ENCODE peak calls at places on chromosomes 6 and 20, in eight cellular contexts. X, J, V, N, S, L, Y and W are unnamed samples. For H3K4me1, the result is how much of the 10 kb centered on the place peaks cover.

GRCh38 chr6:90305800-90306448 is 9.3 kb upstream of the BACH2 start:
- ATAC-seq in L (no peak), S (no peak), N (no peak), X (no peak), J (no peak), Y (no peak), V (no peak), W (no peak)

GRCh38 chr6:130033999-130034814 is 15.8 kb downstream of the L3MBTL3 start:
- ATAC-seq in X (peak), J (peak), V (no peak), L (no peak), S (peak), N (no peak), Y (peak), W (no peak)

GRCh38 chr6:89471287-89471867 is 38.4 kb downstream of the ANKRD6 start:
- ATAC-seq in J (no peak), N (no peak), S (no peak), V (no peak), X (no peak), Y (no peak), L (no peak), W (no peak)

GRCh38 chr6:99187429-99187828 is 162.0 kb downstream of the FAXC start:
- ATAC-seq in S (no peak), X (no peak), V (no peak), N (no peak), L (peak), Y (peak), J (no peak), W (no peak)

GRCh38 chr6:38990475-38990874 is 58.1 kb upstream of the GLP1R start:
- ATAC-seq in J (no peak), V (no peak), X (no peak), N (no peak), Y (no peak), S (no peak), L (no peak), W (no peak)

GRCh38 chr6:7650876-7651275 is 60.9 kb downstream of the SNRNP48 start:
- ATAC-seq in N (no peak), L (no peak), X (no peak), J (no peak), Y (no peak), V (no peak), S (no peak), W (no peak)

GRCh38 chr20:46694484-46694883 is 5.2 kb upstream of the TP53RK start:
- ATAC-seq in V (no peak), X (peak), J (peak), N (no peak), Y (no peak), L (peak), S (no peak), W (peak)

GRCh38 chr6:138397128-138397814 is 6.8 kb upstream of the HEBP2 start:
- ATAC-seq in L (no peak), S (no peak), Y (no peak), X (no peak), V (no peak), J (no peak), N (no peak), W (no peak)

GRCh38 chr6:124868476-124868875 is 93.8 kb upstream of the RNF217 start:
- ATAC-seq in S (peak), Y (peak), V (no peak), J (no peak), N (no peak), L (no peak), X (no peak), W (no peak)

GRCh38 chr20:63978319-63979220 is 872 bp downstream of the SAMD10 start:
- ATAC-seq in X (peak), V (peak), J (peak), S (peak), N (peak), Y (no peak), L (peak), W (peak)

GRCh38 chr20:35981969-35982368 is 13.6 kb downstream of the CNBD2 start:
- ATAC-seq in V (peak), N (no peak), X (peak), S (no peak), Y (no peak), J (peak), L (peak), W (no peak)

GRCh38 chr6:78910611-78911134 is 43.3 kb downstream of the IRAK1BP1 start:
- ATAC-seq in J (peak), L (peak), Y (peak), N (peak), X (no peak), V (no peak), S (no peak), W (no peak)

GRCh38 chr20:49880177-49880576 is 35.2 kb downstream of the SPATA2 start:
- ATAC-seq in S (peak), N (no peak), Y (no peak), V (no peak), L (no peak), J (no peak), X (no peak), W (no peak)

GRCh38 chr20:50304883-50305635 is 114.4 kb downstream of the CEBPB start:
- ATAC-seq in Y (no peak), X (no peak), L (peak), S (no peak), V (peak), J (no peak), N (no peak), W (peak)

GRCh38 chr6:11802886-11803595 is 24.4 kb upstream of the ADTRP start:
- ATAC-seq in L (peak), J (no peak), Y (no peak), N (no peak), X (no peak), V (no peak), S (no peak), W (no peak)

GRCh38 chr20:33897313-33897912 is 86.3 kb downstream of the CHMP4B start:
- ATAC-seq in V (peak), J (no peak), N (no peak), S (peak), L (no peak), Y (no peak), X (peak), W (no peak)

GRCh38 chr20:34362502-34363061 is 491 bp upstream of the ITCH start:
- ATAC-seq in X (peak), J (peak), N (no peak), S (no peak), V (peak), Y (no peak), L (no peak), W (no peak)

GRCh38 chr6:110813338-110813737 is 1.9 kb downstream of the CDK19 start:
- ATAC-seq in S (no peak), N (no peak), V (no peak), X (no peak), L (no peak), Y (no peak), J (no peak), W (no peak)

GRCh38 chr20:17768267-17768666 is 68.5 kb downstream of the BANF2 start:
- ATAC-seq in L (peak), J (no peak), S (no peak), V (no peak), X (peak), Y (no peak), N (no peak), W (no peak)

GRCh38 chr6:3526962-3527796 is 70.3 kb upstream of the SLC22A23 start:
- ATAC-seq in Y (peak), L (peak), J (no peak), S (no peak), N (peak), X (no peak), V (peak), W (no peak)

GRCh38 chr6:108574457-108575149 is 13.9 kb downstream of the FOXO3 start:
- ATAC-seq in Y (no peak), J (no peak), N (no peak), X (no peak), V (no peak), L (peak), S (no peak), W (no peak)

GRCh38 chr20:40604416-40604815 is 84.6 kb downstream of the MAFB start:
- ATAC-seq in N (peak), S (no peak), Y (peak), V (no peak), L (no peak), J (no peak), X (no peak), W (no peak)

GRCh38 chr20:32297439-32297838 is 20.0 kb downstream of the KIF3B start:
- ATAC-seq in X (no peak), N (no peak), L (no peak), Y (no peak), J (no peak), V (no peak), S (no peak), W (no peak)

GRCh38 chr6:114297135-114297534 is 45.7 kb downstream of the HS3ST5 start:
- ATAC-seq in X (no peak), S (no peak), N (no peak), L (no peak), J (no peak), V (no peak), Y (no peak), W (no peak)

GRCh38 chr6:118860880-118861279 is 33.1 kb upstream of the ASF1A start:
- ATAC-seq in L (no peak), J (no peak), X (peak), S (no peak), N (no peak), Y (no peak), V (peak), W (no peak)

GRCh38 chr6:85632164-85632942 is 10.3 kb downstream of the SYNCRIP start:
- ATAC-seq in Y (no peak), V (no peak), N (no peak), L (no peak), X (no peak), J (no peak), S (no peak), W (no peak)

DNA sequence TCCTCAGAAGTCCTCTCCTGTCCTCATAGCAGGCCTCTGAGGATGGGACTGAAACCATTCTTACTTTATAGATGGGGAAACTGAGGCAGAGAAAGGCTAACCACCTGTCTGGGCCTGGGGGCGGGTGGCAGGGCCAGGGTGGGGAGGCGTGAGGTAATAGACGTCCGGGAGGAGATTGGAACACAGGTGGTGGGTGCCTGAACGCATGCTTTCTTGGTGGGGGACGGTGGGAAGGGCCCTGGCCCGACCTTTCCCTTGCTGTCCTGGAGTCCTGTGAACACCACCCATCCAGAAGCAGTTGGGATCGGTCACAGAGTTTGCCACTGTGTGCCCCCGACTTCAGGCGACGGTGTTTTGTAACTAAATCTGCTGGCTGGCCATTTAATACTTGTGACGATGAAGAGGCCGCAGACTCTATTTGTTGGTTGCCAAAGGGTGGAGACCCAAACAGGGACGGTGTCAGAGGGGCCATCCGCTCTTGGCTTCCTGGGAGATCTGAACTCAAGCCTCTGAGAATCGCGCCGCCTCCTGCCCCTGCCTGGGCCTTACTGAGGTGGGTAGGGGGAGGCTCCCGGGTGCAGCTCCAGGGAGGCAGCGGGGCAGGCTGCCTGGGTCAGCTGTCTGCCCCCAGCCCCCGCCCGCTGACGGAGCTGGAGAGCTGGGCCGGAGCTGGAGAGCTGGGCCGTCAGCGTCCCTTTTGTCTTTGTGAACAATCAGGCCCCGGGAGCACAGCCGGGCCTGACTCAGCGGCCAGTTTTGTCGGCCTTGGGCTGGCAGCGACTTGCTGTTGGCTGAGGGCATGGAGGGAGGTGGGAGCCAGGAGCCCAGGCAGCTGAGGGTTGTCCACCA is 4.1 kb downstream of the RBM38 start:
- ATAC-seq in S (no peak), L (no peak), J (no peak), N (peak), Y (no peak), V (no peak), X (no peak), W (peak)
- H3K4me1 ChIP-seq in S (under half), L (half or more), J (half or more), N (under half), Y (under half), V (under half), X (under half), W (half or more)

GRCh38 chr6:150667977-150668716 is 68.5 kb downstream of the PLEKHG1 start:
- ATAC-seq in V (peak), J (peak), N (peak), S (no peak), L (peak), X (peak), Y (peak), W (peak)

GRCh38 chr6:150673720-150674361 is 74.2 kb downstream of the PLEKHG1 start:
- ATAC-seq in S (no peak), N (no peak), V (no peak), X (no peak), J (no peak), L (peak), Y (no peak), W (no peak)

GRCh38 chr6:150672792-150673191 is 73.1 kb downstream of the PLEKHG1 start:
- ATAC-seq in S (no peak), L (no peak), J (no peak), X (no peak), N (no peak), Y (no peak), V (no peak), W (no peak)

GRCh38 chr6:150668882-150669476 is 69.3 kb downstream of the PLEKHG1 start:
- ATAC-seq in J (no peak), Y (no peak), X (peak), V (peak), L (no peak), S (no peak), N (no peak), W (no peak)

GRCh38 chr6:150670311-150670710 is 70.6 kb downstream of the PLEKHG1 start:
- ATAC-seq in N (no peak), S (no peak), V (no peak), X (no peak), J (no peak), L (no peak), Y (no peak), W (no peak)
- TF ChIP-seq CTCF in N (no peak), S (peak), V (no peak), X (peak), J (no peak), L (no peak), Y (no peak), W (no peak)

GRCh38 chr6:29016559-29017427 is 11.7 kb upstream of the ZNF311 start:
- ATAC-seq in S (peak), V (peak), N (peak), Y (peak), J (peak), X (peak), L (peak), W (peak)
- H3K27ac ChIP-seq in S (no peak), V (peak), N (peak), Y (no peak), J (no peak), X (no peak), L (no peak), W (peak)

DNA sequence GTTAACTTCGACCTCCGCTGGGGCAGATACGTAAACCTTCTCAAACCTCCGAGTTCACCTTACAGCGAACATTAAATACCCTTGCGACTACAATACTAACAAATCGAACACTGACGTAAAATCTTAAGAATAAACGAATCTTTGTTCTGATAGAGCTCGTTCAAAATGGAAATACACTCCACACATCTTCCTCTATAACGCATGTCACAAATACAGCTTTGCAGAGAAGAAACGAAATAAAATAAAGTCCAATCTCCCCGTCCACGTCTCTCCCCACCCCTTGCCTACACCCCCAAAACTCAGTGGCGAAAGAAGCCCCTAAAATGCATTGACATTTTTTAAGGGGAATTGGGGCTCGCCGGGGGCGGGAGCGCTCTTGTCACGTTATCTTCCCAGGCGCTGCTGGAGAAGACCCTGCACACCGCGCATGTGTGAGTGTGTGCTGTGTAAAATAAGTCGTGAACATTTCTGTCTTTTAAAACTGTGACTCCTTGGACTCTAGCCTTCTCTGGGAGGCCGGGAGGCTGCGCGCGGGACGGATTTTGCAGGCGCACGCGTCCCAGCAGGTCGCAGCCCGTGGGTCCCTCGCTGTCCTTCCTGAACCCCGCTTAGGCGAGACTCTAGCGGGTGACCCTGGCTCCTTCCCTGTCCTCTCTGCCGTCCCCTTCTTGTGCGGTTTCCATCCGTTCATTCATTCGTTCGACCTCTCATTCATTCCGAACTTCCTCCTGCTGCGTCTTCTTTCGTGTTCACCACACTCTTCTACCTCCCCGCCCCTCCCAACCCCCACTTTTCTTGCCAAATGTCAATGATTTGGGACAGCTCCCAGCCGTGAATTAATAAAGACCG is 2.4 kb downstream of the NRN1 start:
- ATAC-seq in N (no peak), X (no peak), S (no peak), V (no peak), Y (no peak), J (no peak), L (no peak), W (no peak)
- H3K4me1 ChIP-seq in N (under half), X (under half), S (under half), V (under half), Y (under half), J (under half), L (under half), W (half or more)